ENCODE peak calls at places on chromosomes 4 and X, in six cellular contexts. One of them, this sample, is unnamed.

GRCh38 chr4:22625301-22625700 is 67.4 kb upstream of the GBA3 start:
- DNase-seq in HepG2: peak; percentile 3
- DNase-seq in IMR-90: no peak
- DNase-seq in astrocyte: peak; percentile 8
- DNase-seq in fibroblast of lung: no peak
- DNase-seq in SK-N-SH: no peak
- DNase-seq in this sample: no peak

GRCh38 chr4:26826721-26827120 is 33.9 kb upstream of the STIM2 start:
- DNase-seq in astrocyte: no peak
- DNase-seq in IMR-90: peak; percentile 59
- DNase-seq in SK-N-SH: no peak
- DNase-seq in HepG2: no peak
- DNase-seq in fibroblast of lung: peak; percentile 14
- DNase-seq in this sample: no peak

GRCh38 chrX:135512508-135513139 is 7.8 kb upstream of the INTS6L start:
- DNase-seq in HepG2: no peak
- DNase-seq in SK-N-SH: no peak
- DNase-seq in astrocyte: no peak
- DNase-seq in IMR-90: no peak
- DNase-seq in fibroblast of lung: no peak
- DNase-seq in this sample: no peak

GRCh38 chrX:307261-308111 is 11.1 kb downstream of the GTPBP6 start:
- DNase-seq in SK-N-SH: no peak
- DNase-seq in fibroblast of lung: no peak
- DNase-seq in HepG2: no peak
- DNase-seq in astrocyte: no peak
- DNase-seq in IMR-90: no peak
- DNase-seq in this sample: no peak

GRCh38 chr4:88320780-88321373 is 36.5 kb upstream of the PPM1K start:
- DNase-seq in fibroblast of lung: peak; percentile 1
- DNase-seq in astrocyte: peak; percentile 58
- DNase-seq in SK-N-SH: no peak
- DNase-seq in IMR-90: no peak
- DNase-seq in HepG2: no peak
- DNase-seq in this sample: no peak

GRCh38 chr4:112170451-112170993 is 25.3 kb downstream of the FAM241A start:
- DNase-seq in IMR-90: peak; percentile 92
- DNase-seq in SK-N-SH: no peak
- DNase-seq in HepG2: peak; percentile 43
- DNase-seq in fibroblast of lung: peak; percentile 93
- DNase-seq in astrocyte: peak; percentile 68
- DNase-seq in this sample: peak; percentile 87

GRCh38 chrX:37697169-37697760 is 11.7 kb downstream of the XK start:
- DNase-seq in HepG2: no peak
- DNase-seq in IMR-90: no peak
- DNase-seq in SK-N-SH: no peak
- DNase-seq in astrocyte: peak; percentile 20
- DNase-seq in fibroblast of lung: no peak
- DNase-seq in this sample: peak; percentile 66

GRCh38 chr4:177802149-177802548 is 359.9 kb upstream of the AGA start:
- DNase-seq in SK-N-SH: no peak
- DNase-seq in astrocyte: no peak
- DNase-seq in fibroblast of lung: no peak
- DNase-seq in IMR-90: no peak
- DNase-seq in HepG2: no peak
- DNase-seq in this sample: no peak

GRCh38 chr4:141350122-141350904 is 129.6 kb downstream of the ZNF330 start:
- DNase-seq in IMR-90: peak; percentile 88
- DNase-seq in astrocyte: peak; percentile 89
- DNase-seq in SK-N-SH: no peak
- DNase-seq in HepG2: no peak
- DNase-seq in fibroblast of lung: peak; percentile 94
- DNase-seq in this sample: peak; percentile 82

GRCh38 chrX:82134378-82134777 is 932.5 kb downstream of the SH3BGRL start:
- DNase-seq in astrocyte: no peak
- DNase-seq in SK-N-SH: no peak
- DNase-seq in HepG2: no peak
- DNase-seq in IMR-90: no peak
- DNase-seq in fibroblast of lung: no peak
- DNase-seq in this sample: no peak

GRCh38 chr4:52234539-52235174 is 183.6 kb downstream of the SPATA18 start:
- DNase-seq in IMR-90: peak; percentile 37
- DNase-seq in SK-N-SH: peak; percentile 38
- DNase-seq in HepG2: peak; percentile 50
- DNase-seq in astrocyte: no peak
- DNase-seq in fibroblast of lung: peak; percentile 56
- DNase-seq in this sample: peak; percentile 41

GRCh38 chr4:169861592-169861991 is 103.8 kb upstream of the HPF1 start:
- DNase-seq in astrocyte: no peak
- DNase-seq in SK-N-SH: no peak
- DNase-seq in IMR-90: no peak
- DNase-seq in HepG2: no peak
- DNase-seq in fibroblast of lung: no peak
- DNase-seq in this sample: no peak

GRCh38 chr4:7052923-7053715 is 9.9 kb downstream of the TADA2B start:
- DNase-seq in SK-N-SH: no peak
- DNase-seq in astrocyte: no peak
- DNase-seq in HepG2: no peak
- DNase-seq in IMR-90: no peak
- DNase-seq in fibroblast of lung: peak; percentile 19
- DNase-seq in this sample: no peak

GRCh38 chr4:150477869-150478268 is 104.1 kb upstream of the MAB21L2 start:
- DNase-seq in IMR-90: no peak
- DNase-seq in astrocyte: no peak
- DNase-seq in SK-N-SH: no peak
- DNase-seq in HepG2: no peak
- DNase-seq in fibroblast of lung: no peak
- DNase-seq in this sample: no peak

GRCh38 chr4:2818351-2818939 is 25.2 kb upstream of the ADD1 start:
- DNase-seq in fibroblast of lung: no peak
- DNase-seq in IMR-90: no peak
- DNase-seq in SK-N-SH: peak; percentile 91
- DNase-seq in HepG2: no peak
- DNase-seq in astrocyte: no peak
- DNase-seq in this sample: no peak
- H3K9ac ChIP-seq in fibroblast of lung: peak overlapping the region; percentile 67
- H3K9ac ChIP-seq in IMR-90: peak overlapping the region; percentile 86
- H3K9ac ChIP-seq in SK-N-SH: peak overlapping the region; percentile 84
- H3K9ac ChIP-seq in HepG2: no peak overlapping the region
- H3K9ac ChIP-seq in astrocyte: peak overlapping the region; percentile 85
- H3K9ac ChIP-seq in this sample: peak overlapping the region; percentile 31

DNA sequence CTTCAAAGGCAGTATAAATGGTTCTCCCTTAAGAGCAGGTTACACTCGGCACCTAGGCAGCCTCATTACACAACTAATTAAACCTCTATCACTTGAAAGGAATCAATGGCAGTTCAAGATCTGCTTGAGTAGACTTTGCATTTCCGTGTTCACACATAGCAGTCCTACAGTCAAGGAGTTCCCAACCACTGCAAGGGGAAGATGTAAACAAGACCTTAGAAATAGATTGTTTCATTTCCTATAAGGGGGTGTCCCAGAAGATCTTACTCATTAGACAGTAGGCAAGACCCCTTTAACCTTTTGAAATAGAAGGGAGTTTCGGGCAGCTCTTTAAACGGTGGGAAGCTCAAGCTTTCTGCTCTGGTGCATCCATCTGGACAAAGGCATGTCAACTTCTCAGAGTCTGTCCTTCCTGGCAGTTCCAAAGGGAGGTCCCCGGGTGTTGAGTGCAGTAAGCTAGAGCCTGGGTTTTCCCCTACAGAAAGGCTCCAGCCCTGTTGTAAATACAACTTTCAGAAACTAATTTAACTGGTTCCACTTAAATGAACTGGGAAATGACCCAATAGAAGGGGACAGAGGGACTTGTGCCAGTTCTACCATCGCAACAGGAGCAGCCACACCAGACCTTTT is 150.8 kb downstream of the RBMX2 start:
- DNase-seq in astrocyte: no peak
- DNase-seq in HepG2: no peak
- DNase-seq in IMR-90: no peak
- DNase-seq in fibroblast of lung: no peak
- DNase-seq in SK-N-SH: no peak
- DNase-seq in this sample: no peak
- H2AFZ ChIP-seq in astrocyte: no peak overlapping the region
- H2AFZ ChIP-seq in HepG2: no peak overlapping the region
- H2AFZ ChIP-seq in IMR-90: peak overlapping the region; percentile 28
- H2AFZ ChIP-seq in fibroblast of lung: no peak overlapping the region
- H2AFZ ChIP-seq in SK-N-SH: no peak overlapping the region
- H2AFZ ChIP-seq in this sample: no peak overlapping the region

GRCh38 chr4:76626686-76627465 is 191.8 kb downstream of the SHROOM3 start:
- DNase-seq in fibroblast of lung: peak; percentile 47
- DNase-seq in HepG2: peak; percentile 3
- DNase-seq in IMR-90: peak; percentile 13
- DNase-seq in astrocyte: no peak
- DNase-seq in SK-N-SH: peak; percentile 21
- DNase-seq in this sample: no peak
- TF ChIP-seq CTCF in fibroblast of lung: peak; percentile 11
- TF ChIP-seq CTCF in HepG2: no peak
- TF ChIP-seq CTCF in IMR-90: peak; percentile 23
- TF ChIP-seq CTCF in astrocyte: peak; percentile 28
- TF ChIP-seq CTCF in SK-N-SH: peak; percentile 48
- TF ChIP-seq CTCF in this sample: peak; percentile 33

GRCh38 chrX:53047228-53047627 is 1.4 kb upstream of the GPR173 start:
- DNase-seq in SK-N-SH: peak; percentile 40
- DNase-seq in HepG2: no peak
- DNase-seq in fibroblast of lung: peak; percentile 13
- DNase-seq in astrocyte: no peak
- DNase-seq in IMR-90: peak; percentile 15
- DNase-seq in this sample: no peak
- H3K9ac ChIP-seq in SK-N-SH: no peak overlapping the region
- H3K9ac ChIP-seq in HepG2: no peak overlapping the region
- H3K9ac ChIP-seq in fibroblast of lung: no peak overlapping the region
- H3K9ac ChIP-seq in astrocyte: no peak overlapping the region
- H3K9ac ChIP-seq in IMR-90: no peak overlapping the region
- H3K9ac ChIP-seq in this sample: no peak overlapping the region

DNA sequence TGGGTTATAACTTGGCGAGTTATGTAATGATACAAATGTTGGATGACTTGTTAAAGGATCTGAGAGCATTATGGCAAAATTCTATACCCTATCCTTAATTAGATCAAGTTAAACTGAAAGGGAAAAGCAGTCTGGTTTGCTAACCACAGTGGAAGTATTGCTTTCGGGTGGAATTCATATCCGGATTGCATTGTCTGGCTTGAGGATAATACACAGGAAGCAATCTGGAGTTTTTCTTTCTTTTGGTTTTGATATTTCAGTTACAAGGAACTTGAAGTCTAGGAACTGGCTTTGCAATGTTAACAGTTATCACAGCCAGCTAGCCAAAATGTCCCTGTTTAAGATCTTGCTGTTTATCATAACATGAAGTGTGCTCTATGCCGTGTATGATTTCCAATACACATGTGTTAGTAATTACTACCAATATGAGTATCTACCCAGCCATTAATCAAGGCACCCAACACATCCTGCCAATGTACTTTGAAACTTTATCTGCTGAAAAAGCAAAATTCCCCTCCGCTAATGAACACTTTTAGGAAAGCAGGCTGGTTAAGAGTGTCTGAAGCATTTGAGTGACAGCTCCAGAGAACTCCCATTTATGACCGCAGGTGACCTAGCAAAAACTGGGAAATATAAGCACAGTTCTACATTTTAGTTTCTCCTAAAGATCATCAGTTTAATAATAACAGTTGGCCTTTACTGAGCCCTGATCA is 146.4 kb downstream of the PALLD start:
- DNase-seq in IMR-90: no peak
- DNase-seq in fibroblast of lung: peak; percentile 29
- DNase-seq in HepG2: no peak
- DNase-seq in SK-N-SH: peak; percentile 30
- DNase-seq in astrocyte: peak; percentile 42
- DNase-seq in this sample: no peak
- H2AFZ ChIP-seq in IMR-90: no peak overlapping the region
- H2AFZ ChIP-seq in fibroblast of lung: no peak overlapping the region
- H2AFZ ChIP-seq in HepG2: no peak overlapping the region
- H2AFZ ChIP-seq in SK-N-SH: peak overlapping the region; percentile 69
- H2AFZ ChIP-seq in astrocyte: no peak overlapping the region
- H2AFZ ChIP-seq in this sample: peak overlapping the region; percentile 30

DNA sequence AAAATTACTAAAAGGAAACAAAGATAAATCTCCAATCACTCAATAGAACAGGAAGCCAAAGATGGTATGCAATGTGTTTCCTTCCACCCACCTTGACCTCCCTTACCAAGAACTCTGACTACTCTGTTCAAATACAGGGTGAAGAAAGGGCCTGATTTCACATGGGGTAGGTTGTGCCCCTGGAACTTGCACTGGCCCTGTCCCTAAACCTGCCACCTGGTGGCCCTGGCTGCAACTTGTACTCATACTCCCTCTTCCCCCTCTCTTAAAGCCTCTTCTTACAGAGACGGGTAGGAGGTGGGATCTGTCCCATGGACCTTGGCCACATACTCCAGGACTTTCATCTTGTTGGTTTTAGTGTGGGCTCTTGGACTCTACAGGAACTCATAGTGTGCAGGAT is 17.3 kb upstream of the TMEM185A start:
- DNase-seq in astrocyte: no peak
- DNase-seq in SK-N-SH: no peak
- DNase-seq in IMR-90: no peak
- DNase-seq in HepG2: no peak
- DNase-seq in fibroblast of lung: no peak
- DNase-seq in this sample: no peak
- TF ChIP-seq CTCF in astrocyte: no peak
- TF ChIP-seq CTCF in SK-N-SH: no peak
- TF ChIP-seq CTCF in IMR-90: no peak
- TF ChIP-seq CTCF in HepG2: no peak
- TF ChIP-seq CTCF in fibroblast of lung: no peak
- TF ChIP-seq CTCF in this sample: no peak

GRCh38 chrX:41386222-41386990 is 52.4 kb downstream of the DDX3X start:
- DNase-seq in fibroblast of lung: no peak
- DNase-seq in IMR-90: peak; percentile 41
- DNase-seq in SK-N-SH: no peak
- DNase-seq in astrocyte: peak; percentile 47
- DNase-seq in HepG2: no peak
- DNase-seq in this sample: no peak
- H3K9ac ChIP-seq in fibroblast of lung: no peak overlapping the region
- H3K9ac ChIP-seq in IMR-90: no peak overlapping the region
- H3K9ac ChIP-seq in SK-N-SH: no peak overlapping the region
- H3K9ac ChIP-seq in astrocyte: no peak overlapping the region
- H3K9ac ChIP-seq in HepG2: no peak overlapping the region
- H3K9ac ChIP-seq in this sample: no peak overlapping the region

This sample was measured in mammary epithelial cell.